ENCODE peak calls at places on chromosome 11, in six cellular contexts. K, Y, I, N, D and X are unnamed samples.
A peak's percentile ranks its signal among the peaks of the same experiment; 100 is the strongest.

GRCh38 chr11:134503104-134503503 is 91.1 kb upstream of the B3GAT1 start:
- DNase-seq in K (no peak), Y (peak; percentile 54), I (no peak), N (no peak), D (no peak), X (no peak)

GRCh38 chr11:91310085-91310484 is 914.5 kb upstream of the FAT3 start:
- DNase-seq in K (no peak), Y (no peak), I (no peak), N (no peak), D (no peak), X (no peak)

GRCh38 chr11:43825217-43825816 is 55.3 kb upstream of the ALKBH3 start:
- DNase-seq in K (peak; percentile 59), Y (peak; percentile 55), I (peak; percentile 20), N (peak; percentile 58), D (no peak), X (peak; percentile 7)

GRCh38 chr11:61446211-61446651 is 16.3 kb downstream of the SDHAF2 start:
- DNase-seq in K (peak; percentile 98), Y (peak; percentile 97), I (peak; percentile 89), N (peak; percentile 95), D (peak; percentile 93), X (peak; percentile 58)

GRCh38 chr11:19344661-19345518 is 104.1 kb upstream of the E2F8 start:
- DNase-seq in K (peak; percentile 84), Y (peak; percentile 94), I (peak; percentile 75), N (peak; percentile 53), D (peak; percentile 77), X (no peak)

GRCh38 chr11:126281245-126281644 is 1.6 kb upstream of the TIRAP start:
- DNase-seq in K (no peak), Y (no peak), I (no peak), N (no peak), D (no peak), X (no peak)

GRCh38 chr11:17298302-17298701 is 21.8 kb downstream of the NUCB2 start:
- DNase-seq in K (no peak), Y (no peak), I (no peak), N (no peak), D (no peak), X (no peak)

GRCh38 chr11:28144808-28145207 is 36.6 kb downstream of the METTL15 start:
- DNase-seq in K (peak; percentile 23), Y (no peak), I (peak; percentile 7), N (no peak), D (no peak), X (no peak)

GRCh38 chr11:123020968-123021367 is 39.3 kb upstream of the BSX start:
- DNase-seq in K (peak; percentile 80), Y (peak; percentile 73), I (peak; percentile 20), N (peak; percentile 66), D (peak; percentile 69), X (peak; percentile 32)

GRCh38 chr11:73263640-73264039 is 8.5 kb upstream of the P2RY6 start:
- DNase-seq in K (no peak), Y (no peak), I (no peak), N (no peak), D (no peak), X (no peak)

DNA sequence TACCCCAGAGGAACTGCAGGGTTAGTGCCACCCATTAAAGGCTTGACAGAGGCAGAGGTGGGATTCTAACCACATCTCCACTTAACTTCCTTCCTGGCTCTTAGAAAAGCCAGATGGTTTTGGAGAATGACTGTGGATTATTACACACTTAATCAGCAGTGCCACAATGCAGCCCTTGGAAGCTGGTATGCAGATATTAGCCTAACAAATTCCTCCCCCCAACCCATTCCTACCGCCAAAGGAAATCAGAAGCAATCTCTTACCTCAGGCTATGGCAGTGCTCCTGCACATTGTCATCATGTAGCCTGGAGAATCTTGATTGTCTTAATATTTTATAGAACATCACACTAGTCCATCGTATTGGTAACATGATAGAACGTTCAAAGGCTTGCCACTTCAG is 23.1 kb upstream of the NRGN start:
- DNase-seq in K (peak; percentile 30), Y (no peak), I (peak; percentile 16), N (no peak), D (no peak), X (no peak)
- H2AFZ ChIP-seq in K (no peak overlapping the region), Y (no peak overlapping the region), I (peak overlapping the region; percentile 35), N (no peak overlapping the region), D (no peak overlapping the region), X (no peak overlapping the region)

DNA sequence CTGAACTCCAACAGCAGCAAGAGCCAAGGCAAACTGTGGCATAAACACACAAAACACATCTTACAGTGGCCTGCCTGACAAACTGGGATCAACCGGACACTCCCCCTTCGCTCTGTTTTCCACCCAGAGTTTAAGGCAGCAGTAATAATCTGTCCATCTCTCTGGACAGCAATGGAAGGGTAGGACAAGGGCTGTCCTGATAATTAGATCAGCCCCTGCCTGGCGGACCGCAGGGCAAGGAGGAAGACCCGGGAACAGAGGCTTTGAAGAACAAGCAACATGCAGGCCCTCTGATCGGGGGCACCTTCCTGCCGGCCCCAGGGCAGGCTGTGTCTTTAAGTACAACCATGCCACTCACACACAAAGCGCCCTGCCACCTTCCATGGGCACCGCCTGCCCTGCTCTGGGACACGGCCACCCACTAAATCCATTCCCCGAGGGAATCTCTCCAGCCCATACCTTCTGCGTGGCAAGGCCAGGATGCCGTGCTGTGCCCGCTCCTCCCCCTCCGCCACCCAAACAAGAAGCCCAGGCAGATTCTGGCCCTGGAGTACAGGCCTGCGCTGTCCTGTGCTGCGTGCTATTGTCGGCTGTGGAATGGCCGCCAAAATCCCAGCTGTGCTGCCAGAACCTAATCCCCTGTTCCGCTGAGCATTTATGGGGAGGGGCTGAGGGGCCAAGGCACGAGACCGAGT is 38.8 kb downstream of the NUMA1 start:
- DNase-seq in K (peak; percentile 55), Y (peak; percentile 92), I (peak; percentile 64), N (peak; percentile 82), D (peak; percentile 33), X (peak; percentile 51)
- H2AFZ ChIP-seq in K (peak overlapping the region; percentile 79), Y (no peak overlapping the region), I (peak overlapping the region; percentile 76), N (peak overlapping the region; percentile 47), D (peak overlapping the region; percentile 21), X (peak overlapping the region; percentile 15)

GRCh38 chr11:16043617-16044016 is 312.7 kb downstream of the SOX6 start:
- DNase-seq in K (no peak), Y (no peak), I (no peak), N (no peak), D (no peak), X (no peak)

GRCh38 chr11:16041207-16041606 is 315.1 kb downstream of the SOX6 start:
- DNase-seq in K (no peak), Y (no peak), I (no peak), N (no peak), D (no peak), X (no peak)

GRCh38 chr11:16036218-16036617 is 320.1 kb downstream of the SOX6 start:
- DNase-seq in K (no peak), Y (no peak), I (no peak), N (no peak), D (no peak), X (no peak)

DNA sequence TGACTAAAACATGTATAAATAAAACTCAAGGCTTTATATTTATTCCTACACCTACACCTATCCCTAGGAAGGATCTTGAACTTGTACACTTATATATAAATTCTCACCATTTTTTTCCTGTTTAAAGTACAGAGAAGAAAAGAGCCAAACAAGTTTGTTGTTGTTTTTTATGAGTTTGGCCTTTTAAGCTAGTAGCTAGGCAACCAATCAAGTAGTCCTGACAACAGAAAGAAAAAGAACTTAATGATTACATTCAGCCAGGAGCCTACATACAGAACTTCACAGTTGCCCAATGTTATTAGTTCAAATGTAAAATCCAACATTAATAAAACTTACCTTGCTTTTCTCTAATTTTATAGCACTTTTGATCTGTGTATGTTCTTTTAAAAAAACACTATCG is 316.2 kb downstream of the SOX6 start:
- DNase-seq in K (no peak), Y (no peak), I (no peak), N (no peak), D (no peak), X (no peak)
- H2AFZ ChIP-seq in K (no peak overlapping the region), Y (no peak overlapping the region), I (no peak overlapping the region), N (no peak overlapping the region), D (no peak overlapping the region), X (no peak overlapping the region)

DNA sequence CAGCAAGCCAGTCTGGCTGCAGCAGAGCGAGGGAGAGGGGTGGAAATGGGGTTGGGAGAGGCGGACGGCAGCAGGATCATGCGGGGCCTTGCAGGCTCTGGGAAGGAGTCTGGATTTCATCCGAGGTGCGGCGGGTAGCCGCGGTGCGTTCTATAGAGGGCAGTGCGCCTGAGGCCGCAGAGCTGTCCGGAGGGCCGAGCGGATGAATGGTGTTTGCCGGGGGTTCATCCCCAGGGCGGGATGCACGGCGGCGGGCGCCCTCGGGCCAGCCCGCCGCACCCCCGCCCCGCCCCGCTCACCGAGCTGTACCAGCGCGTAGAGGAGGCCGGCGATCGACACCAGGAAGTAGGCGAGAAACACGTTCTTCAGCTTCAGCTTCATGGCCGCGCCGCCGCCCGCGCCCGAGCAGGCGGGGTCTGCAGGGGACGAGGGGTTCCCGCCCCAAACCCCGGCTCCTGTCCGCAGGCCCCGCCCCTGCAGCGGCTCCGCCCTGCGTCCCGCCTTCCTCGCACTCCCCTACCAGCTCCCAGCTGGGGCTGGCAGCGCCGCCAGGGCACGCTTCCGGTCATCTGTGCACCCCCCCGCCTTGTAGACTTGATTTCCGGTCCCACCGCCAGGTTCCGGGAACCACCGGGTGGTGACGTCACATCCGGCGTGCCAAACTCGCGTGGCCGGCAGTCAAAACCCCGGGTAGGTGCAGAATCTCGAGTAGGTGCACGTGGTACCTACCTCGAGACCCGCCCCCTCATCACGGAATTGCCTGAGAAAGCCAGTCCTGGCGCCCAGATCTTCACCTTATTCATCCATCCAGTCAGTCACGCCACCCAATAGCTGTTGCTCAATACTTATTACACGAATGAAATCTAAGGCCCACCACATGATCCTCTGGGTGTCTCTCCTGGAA is at the start of gene B3GAT3:
- DNase-seq in K (peak; percentile 99), Y (peak; percentile 99), I (peak; percentile 99), N (peak; percentile 99), D (peak; percentile 99), X (peak; percentile 91)
- H2AFZ ChIP-seq in K (peak within 1 kb of the TSS; percentile 74), Y (peak within 1 kb of the TSS; percentile 12), I (peak within 1 kb of the TSS; percentile 63), N (peak within 1 kb of the TSS; percentile 46), D (peak within 1 kb of the TSS; percentile 35), X (peak within 1 kb of the TSS; percentile 65)